ENCODE peak calls at places on chromosomes 4 and X, in five cellular contexts. M, I, O, T and N are unnamed samples.
A peak's percentile ranks its signal among the peaks of the same experiment; 100 is the strongest.

GRCh38 chr4:130210871-130211270 is 1114.9 kb downstream of the C4orf33 start:
- DNase-seq in I (no peak), M (peak; percentile 2), T (no peak), O (peak; percentile 37), N (no peak)

GRCh38 chrX:18874560-18875255 is 109.2 kb downstream of the PHKA2 start:
- DNase-seq in M (no peak), I (no peak), T (no peak), O (no peak), N (no peak)

GRCh38 chr4:1238676-1239000 is 10.3 kb downstream of the CTBP1 start:
- DNase-seq in M (no peak), O (no peak), T (no peak), I (peak; percentile 17), N (peak; percentile 20)

GRCh38 chrX:132955710-132956109 is 2.7 kb downstream of the HS6ST2 start:
- DNase-seq in I (no peak), M (no peak), T (no peak), O (no peak), N (no peak)

GRCh38 chrX:2500091-2500680 is 590 bp downstream of the DHRSX start:
- DNase-seq in M (no peak), O (peak; percentile 52), I (peak; percentile 63), T (peak; percentile 62), N (peak; percentile 42)

GRCh38 chr4:7190278-7190594 is 2.1 kb upstream of the SORCS2 start:
- DNase-seq in M (no peak), O (no peak), T (no peak), I (no peak), N (no peak)

GRCh38 chr4:98657531-98658286 is 702 bp downstream of the TSPAN5 start:
- DNase-seq in M (no peak), O (peak; percentile 81), I (no peak), T (no peak), N (peak; percentile 43)

GRCh38 chr4:121195649-121196048 is 31.5 kb upstream of the TNIP3 start:
- DNase-seq in M (no peak), T (no peak), I (no peak), O (no peak), N (no peak)

GRCh38 chr4:155179216-155179615 is 29.2 kb upstream of the NPY2R start:
- DNase-seq in I (no peak), O (peak; percentile 0), T (no peak), M (peak; percentile 15), N (no peak)

GRCh38 chr4:151409470-151410313 is 716 bp downstream of the FHIP1A start:
- DNase-seq in I (peak; percentile 61), T (no peak), M (peak; percentile 3), O (peak; percentile 96), N (peak; percentile 83)

GRCh38 chrX:93985621-93986020 is 311.6 kb downstream of the FAM133A start:
- DNase-seq in M (no peak), O (peak; percentile 32), T (no peak), I (no peak), N (no peak)

GRCh38 chr4:20313237-20314030 is 61.7 kb downstream of the SLIT2 start:
- DNase-seq in I (no peak), O (no peak), M (peak; percentile 24), T (peak; percentile 2), N (peak; percentile 53)

GRCh38 chr4:42816189-42816588 is 76.3 kb upstream of the GRXCR1 start:
- DNase-seq in M (no peak), O (no peak), T (no peak), I (no peak), N (no peak)

GRCh38 chrX:46754450-46755075 is 4.4 kb downstream of the SLC9A7 start:
- DNase-seq in O (no peak), M (no peak), I (no peak), T (peak; percentile 76), N (no peak)

GRCh38 chrX:39877919-39878318 is 219.8 kb downstream of the BCOR start:
- DNase-seq in O (no peak), T (no peak), M (no peak), I (no peak), N (no peak)

GRCh38 chr4:116389139-116389538 is 696.2 kb downstream of the TRAM1L1 start:
- DNase-seq in M (no peak), O (no peak), T (no peak), I (no peak), N (no peak)

GRCh38 chr4:113276448-113277158 is 227.2 kb downstream of the ANK2 start:
- DNase-seq in M (no peak), T (no peak), I (no peak), O (no peak), N (no peak)

GRCh38 chrX:34559325-34559724 is 97.8 kb downstream of the TMEM47 start:
- DNase-seq in M (no peak), O (peak; percentile 60), I (no peak), T (no peak), N (no peak)

GRCh38 chr4:153154010-153154975 is 50.0 kb upstream of the TRIM2 start:
- DNase-seq in I (no peak), O (peak; percentile 47), M (no peak), T (no peak), N (no peak)

GRCh38 chrX:115639481-115639880 is 78.5 kb downstream of the PLS3 start:
- DNase-seq in T (no peak), M (no peak), O (no peak), I (no peak), N (no peak)

GRCh38 chr4:184705692-184706091 is 28.2 kb downstream of the CENPU start:
- DNase-seq in T (no peak), I (no peak), M (no peak), O (no peak), N (no peak)

GRCh38 chr4:121717680-121718237 is 21.0 kb upstream of the ANXA5 start:
- DNase-seq in T (no peak), M (no peak), I (no peak), O (no peak), N (no peak)

DNA sequence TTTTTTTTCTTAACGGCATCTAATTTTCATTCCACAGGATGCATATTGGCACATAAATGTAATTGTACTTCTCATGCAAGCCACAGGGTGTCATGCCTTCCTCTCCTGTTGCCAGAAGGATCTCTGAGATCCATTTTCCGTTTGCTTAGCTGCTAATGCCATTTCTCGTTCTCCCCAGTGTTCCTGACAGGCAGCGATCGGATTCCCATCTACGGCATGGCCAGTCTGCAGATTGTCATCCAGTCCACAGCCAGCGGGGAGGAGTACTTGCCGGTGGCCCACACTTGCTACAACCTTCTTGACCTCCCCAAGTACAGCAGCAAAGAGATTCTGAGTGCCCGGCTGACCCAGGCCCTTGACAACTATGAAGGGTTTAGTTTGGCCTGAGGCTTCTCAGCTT is 8.9 kb upstream of the NAP1L5 start:
- DNase-seq in I (no peak), T (no peak), O (peak; percentile 26), M (no peak), N (no peak)
- TF ChIP-seq CTCF in I (peak; percentile 51), T (peak; percentile 21), O (peak; percentile 59), M (peak; percentile 48), N (no peak)

GRCh38 chr4:71186257-71186565 is 152.6 kb upstream of the SLC4A4 start:
- DNase-seq in O (no peak), T (no peak), M (no peak), I (no peak), N (no peak)

GRCh38 chr4:71187399-71188196 is 151.2 kb upstream of the SLC4A4 start:
- DNase-seq in M (no peak), I (peak; percentile 31), T (no peak), O (peak; percentile 1), N (peak; percentile 80)

GRCh38 chr4:71188951-71189350 is 149.9 kb upstream of the SLC4A4 start:
- DNase-seq in O (no peak), M (no peak), T (no peak), I (no peak), N (no peak)

GRCh38 chr4:71188197-71188625 is 150.6 kb upstream of the SLC4A4 start:
- DNase-seq in T (no peak), M (no peak), O (no peak), I (no peak), N (no peak)

GRCh38 chr4:71186566-71187398 is 152.0 kb upstream of the SLC4A4 start:
- DNase-seq in M (no peak), T (no peak), O (peak; percentile 20), I (peak; percentile 78), N (peak; percentile 88)
- H3K27ac ChIP-seq in M (no peak overlapping the region), T (no peak overlapping the region), O (no peak overlapping the region), I (peak overlapping the region; percentile 88), N (peak overlapping the region; percentile 76)

GRCh38 chrX:68416592-68416991 is 16.7 kb downstream of the OPHN1 start:
- DNase-seq in M (no peak), T (no peak), I (no peak), O (peak; percentile 66), N (no peak)

GRCh38 chrX:68419934-68420333 is 13.4 kb downstream of the OPHN1 start:
- DNase-seq in I (no peak), O (no peak), M (no peak), T (no peak), N (no peak)

GRCh38 chrX:68420559-68420958 is 12.7 kb downstream of the OPHN1 start:
- DNase-seq in O (no peak), T (no peak), I (no peak), M (no peak), N (no peak)

GRCh38 chrX:68415289-68415688 is 18.0 kb downstream of the OPHN1 start:
- DNase-seq in T (no peak), O (peak; percentile 6), I (no peak), M (no peak), N (no peak)

DNA sequence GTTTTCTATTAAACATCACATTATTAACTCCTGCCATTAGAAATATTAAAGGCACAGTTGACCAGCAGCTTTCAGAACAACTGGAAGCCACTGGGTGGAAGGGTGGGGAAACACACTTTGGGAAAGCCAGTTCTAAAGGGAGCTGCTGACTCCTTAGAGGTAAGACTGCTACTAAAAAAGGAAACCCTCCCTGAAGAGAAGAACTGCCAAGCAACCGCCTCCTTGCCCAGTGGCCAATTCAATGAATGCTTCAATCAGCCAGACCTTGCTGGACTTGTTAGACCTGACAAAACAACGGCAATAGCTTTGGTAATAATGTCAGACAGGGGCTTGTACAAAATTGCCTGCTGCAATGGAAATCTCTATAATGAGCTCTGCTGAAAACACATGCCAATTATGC is 15.6 kb downstream of the OPHN1 start:
- DNase-seq in T (no peak), O (no peak), I (no peak), M (no peak), N (no peak)
- H3K9me3 ChIP-seq in T (no peaks in the 10 kb centered on the region), O (no peaks in the 10 kb centered on the region), I (no peaks in the 10 kb centered on the region), M (no peaks in the 10 kb centered on the region), N (no peaks in the 10 kb centered on the region)

DNA sequence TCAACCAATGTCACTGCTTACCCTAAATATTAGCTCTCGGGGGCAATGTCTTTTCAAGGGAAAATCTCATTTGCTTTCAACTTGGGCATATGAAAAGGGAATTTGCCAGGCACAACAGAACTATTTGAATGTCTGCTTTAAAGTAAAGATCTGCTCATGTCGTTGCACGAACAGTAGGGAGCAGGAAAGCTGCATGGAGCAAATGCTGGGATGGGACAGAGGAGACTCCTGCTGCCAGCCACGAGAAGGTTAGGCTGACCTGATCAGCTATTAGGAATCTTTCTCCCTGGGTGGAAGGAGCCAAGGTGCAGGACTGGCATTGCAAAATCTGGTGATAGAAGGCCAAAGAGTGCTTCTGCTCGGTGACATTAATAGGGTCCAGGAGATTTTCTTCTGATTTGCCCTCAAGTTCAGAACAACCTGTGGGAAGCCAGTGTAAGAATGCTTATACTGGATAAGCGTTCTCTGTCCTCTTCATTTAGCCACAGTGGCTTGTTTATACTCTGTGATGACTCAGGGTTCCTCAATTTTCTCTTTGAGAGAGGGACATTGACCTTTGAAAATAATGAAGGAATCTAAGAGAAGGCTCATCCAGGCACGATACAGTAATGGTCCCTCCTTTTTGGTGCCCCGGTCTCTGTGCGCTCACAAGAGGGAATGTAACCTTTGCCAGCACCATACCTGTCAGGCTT is 22.9 kb downstream of the FHL1 start:
- DNase-seq in M (no peak), O (no peak), T (no peak), I (no peak), N (no peak)
- TF ChIP-seq CTCF in M (no peak), O (peak; percentile 16), T (no peak), I (no peak), N (no peak)